ENCODE peak calls at places on chromosome 22, in nine cellular contexts. M is ACHN, T is NCI-H2171, V is ELR, C is DMS53, O is dorsolateral prefrontal cortex, R is colonic mucosa, U is thoracic aorta, S is K562. G is an unnamed sample.

GRCh38 chr22:17870408-17870807 is 96.1 kb upstream of the BID start:
- DNase-seq in V (no peak), T (no peak), R (no peak), S (no peak), C (peak; percentile 39), O (no peak), U (no peak), M (no peak), G (no peak)

GRCh38 chr22:17097062-17097461 is 12.3 kb downstream of the IL17RA start:
- DNase-seq in O (no peak), C (no peak), R (no peak), V (no peak), S (no peak), U (no peak), M (no peak), T (peak; percentile 72), G (no peak)

GRCh38 chr22:42654696-42655095 is 5.5 kb upstream of the CYB5R3 start:
- DNase-seq in C (no peak), R (no peak), U (no peak), S (no peak), O (no peak), V (no peak), M (no peak), T (no peak), G (no peak)

GRCh38 chr22:24430431-24431308 is 3.3 kb downstream of the ADORA2A start:
- DNase-seq in C (no peak), R (no peak), O (no peak), M (no peak), T (no peak), S (no peak), U (no peak), V (no peak), G (no peak)

GRCh38 chr22:21691773-21692172 is 26.0 kb downstream of the PPIL2 start:
- DNase-seq in R (no peak), M (no peak), T (no peak), U (no peak), O (no peak), S (peak; percentile 69), C (no peak), V (no peak), G (no peak)

GRCh38 chr22:40534379-40535188 is 101.9 kb downstream of the MRTFA start:
- DNase-seq in S (no peak), U (no peak), R (no peak), O (no peak), T (no peak), M (peak; percentile 33), V (peak; percentile 76), C (no peak), G (no peak)

GRCh38 chr22:35863432-35863831 is 145.8 kb downstream of the APOL5 start:
- DNase-seq in O (no peak), S (no peak), U (no peak), V (no peak), M (no peak), T (no peak), R (no peak), C (no peak), G (no peak)

GRCh38 chr22:45254789-45255261 is 14.1 kb upstream of the KIAA0930 start:
- DNase-seq in T (no peak), O (no peak), S (no peak), V (peak; percentile 28), U (no peak), M (no peak), C (peak; percentile 33), R (no peak), G (no peak)

GRCh38 chr22:27625769-27626674 is 175.5 kb downstream of the MN1 start:
- DNase-seq in V (peak; percentile 29), C (no peak), R (no peak), S (no peak), M (no peak), T (no peak), U (no peak), O (no peak), G (no peak)

GRCh38 chr22:30212996-30213441 is 33.5 kb downstream of the LIF start:
- DNase-seq in R (no peak), C (no peak), T (no peak), U (no peak), S (no peak), M (no peak), O (no peak), V (peak; percentile 71), G (no peak)

GRCh38 chr22:47928626-47929025 is 1166.2 kb downstream of the TBC1D22A start:
- DNase-seq in T (no peak), C (no peak), M (no peak), O (no peak), R (no peak), V (no peak), S (no peak), U (no peak), G (no peak)

GRCh38 chr22:26658671-26659478 is 1.5 kb downstream of the MIAT start:
- DNase-seq in M (peak; percentile 87), S (peak; percentile 79), T (peak; percentile 94), U (peak; percentile 57), R (peak; percentile 54), C (peak; percentile 91), O (peak; percentile 71), V (peak; percentile 96), G (peak; percentile 73)

GRCh38 chr22:19959043-19959586 is 17.5 kb upstream of the TXNRD2 start:
- DNase-seq in V (no peak), O (no peak), C (no peak), R (peak; percentile 87), S (peak; percentile 100), T (peak; percentile 19), U (peak; percentile 59), M (peak; percentile 84), G (peak; percentile 82)

GRCh38 chr22:25346859-25347751 is 127.7 kb downstream of the CRYBB2 start:
- DNase-seq in C (no peak), T (no peak), M (no peak), R (no peak), S (no peak), O (no peak), V (no peak), U (no peak), G (no peak)

GRCh38 chr22:31248138-31248745 is 36.1 kb downstream of the LIMK2 start:
- DNase-seq in T (no peak), V (peak; percentile 94), S (peak; percentile 76), M (peak; percentile 84), U (peak; percentile 41), O (peak; percentile 59), R (peak; percentile 55), C (no peak), G (peak; percentile 61)

GRCh38 chr22:36823177-36823839 is 6.5 kb upstream of the PVALB start:
- DNase-seq in M (no peak), R (no peak), V (peak; percentile 58), C (no peak), U (no peak), S (no peak), O (no peak), T (no peak), G (no peak)

GRCh38 chr22:31173386-31174145 is 13.6 kb downstream of the RNF185 start:
- DNase-seq in M (peak; percentile 59), T (no peak), S (no peak), U (no peak), O (no peak), C (no peak), V (peak; percentile 95), R (no peak), G (no peak)

GRCh38 chr22:46846154-46846831 is 83.8 kb downstream of the TBC1D22A start:
- DNase-seq in C (no peak), S (no peak), U (no peak), M (no peak), T (no peak), V (peak; percentile 43), O (no peak), R (no peak), G (no peak)

GRCh38 chr22:29134448-29134847 is 61.6 kb downstream of the KREMEN1 start:
- DNase-seq in S (no peak), U (no peak), R (no peak), O (no peak), T (no peak), M (no peak), C (no peak), V (no peak), G (no peak)

GRCh38 chr22:26529345-26529744 is 17.1 kb upstream of the TFIP11 start:
- DNase-seq in S (no peak), O (no peak), M (no peak), C (no peak), U (no peak), R (no peak), V (no peak), T (no peak), G (no peak)

GRCh38 chr22:32589007-32589406 is 114.4 kb downstream of the FBXO7 start:
- DNase-seq in U (no peak), T (no peak), R (no peak), V (no peak), C (no peak), O (no peak), S (no peak), M (no peak), G (no peak)

GRCh38 chr22:22343603-22344276 is 99.2 kb downstream of the VPREB1 start:
- DNase-seq in M (no peak), O (no peak), C (no peak), T (no peak), R (peak; percentile 19), S (no peak), V (no peak), U (no peak), G (no peak)

GRCh38 chr22:46941958-46942815 is 179.7 kb downstream of the TBC1D22A start:
- DNase-seq in V (no peak), M (no peak), C (no peak), O (no peak), R (peak; percentile 12), S (no peak), T (no peak), U (no peak), G (no peak)

GRCh38 chr22:28143206-28143605 is 224.2 kb upstream of the PITPNB start:
- DNase-seq in T (no peak), O (no peak), M (no peak), C (no peak), U (no peak), S (no peak), V (no peak), R (no peak), G (no peak)

GRCh38 chr22:22458896-22459588 is 49.5 kb downstream of the ZNF280B start:
- DNase-seq in O (no peak), V (no peak), U (no peak), C (peak; percentile 1), T (no peak), S (no peak), R (no peak), M (no peak), G (no peak)

GRCh38 chr22:43126506-43127165 is 16.1 kb downstream of the BIK start:
- DNase-seq in M (peak; percentile 83), T (no peak), R (peak; percentile 78), C (peak; percentile 24), V (peak; percentile 94), U (no peak), S (peak; percentile 62), O (no peak), G (no peak)

GRCh38 chr22:23526588-23527315 is 53.3 kb downstream of the IGLL1 start:
- DNase-seq in T (no peak), V (no peak), C (no peak), R (no peak), U (no peak), S (no peak), O (peak; percentile 37), M (no peak), G (no peak)

GRCh38 chr22:44190381-44190976 is 9.8 kb downstream of the PARVG start:
- DNase-seq in U (no peak), T (no peak), R (no peak), O (peak; percentile 25), C (no peak), V (no peak), S (no peak), M (no peak), G (no peak)

GRCh38 chr22:17941501-17942406 is 82.6 kb downstream of the MICAL3 start:
- DNase-seq in M (no peak), R (no peak), S (peak; percentile 68), O (peak; percentile 43), T (peak; percentile 61), V (no peak), U (no peak), C (no peak), G (no peak)

GRCh38 chr22:35552186-35552842 is 11.7 kb downstream of the RASD2 start:
- DNase-seq in T (no peak), S (peak; percentile 93), C (peak; percentile 6), V (peak; percentile 32), U (no peak), M (no peak), R (peak; percentile 53), O (no peak), G (peak; percentile 45)

GRCh38 chr22:31826443-31826842 is 72.6 kb downstream of the DEPDC5 start:
- DNase-seq in V (no peak), T (no peak), M (no peak), O (no peak), U (no peak), S (no peak), C (no peak), R (no peak), G (no peak)